ENCODE peak calls at places on chromosome 16, in ten cellular contexts. Q, T, J, K, M, D, P, F, Y and W are unnamed samples.

GRCh38 chr16:66714659-66715307 is 18.2 kb upstream of the CMTM4 start:
- DNase-seq in D (no peak), T (no peak), J (peak), P (peak), Q (no peak), K (no peak), M (no peak), Y (no peak), F (peak), W (no peak)

GRCh38 chr16:14298374-14299122 is 227.4 kb downstream of the MRTFB start:
- DNase-seq in F (no peak), P (no peak), D (no peak), Q (no peak), M (no peak), T (no peak), K (no peak), J (no peak), Y (no peak), W (no peak)

GRCh38 chr16:78297066-78297666 is 197.7 kb downstream of the WWOX start:
- DNase-seq in P (peak), D (no peak), M (no peak), F (peak), Y (no peak), T (no peak), Q (no peak), J (no peak), K (no peak), W (no peak)

GRCh38 chr16:16008666-16009065 is 59.2 kb downstream of the ABCC1 start:
- DNase-seq in K (no peak), M (peak), T (no peak), J (no peak), D (no peak), P (no peak), Y (no peak), F (no peak), Q (no peak), W (no peak)

GRCh38 chr16:75096730-75097129 is 19.9 kb downstream of the LDHD start:
- DNase-seq in T (no peak), Y (no peak), Q (no peak), D (peak), P (no peak), F (no peak), J (no peak), M (no peak), K (peak), W (no peak)

GRCh38 chr16:3099732-3100499 is 822 bp upstream of the ZSCAN10 start:
- DNase-seq in F (peak), K (peak), J (peak), T (peak), Y (peak), P (peak), M (peak), Q (peak), D (peak), W (peak)

GRCh38 chr16:57648125-57648524 is 19.7 kb downstream of the ADGRG1 start:
- DNase-seq in F (no peak), Q (no peak), T (no peak), Y (no peak), K (no peak), D (no peak), J (peak), P (no peak), M (peak), W (no peak)

GRCh38 chr16:1530883-1531637 is 2.4 kb upstream of the TMEM204 start:
- DNase-seq in M (no peak), Q (no peak), Y (peak), F (no peak), K (peak), T (peak), P (no peak), D (no peak), J (no peak), W (no peak)

GRCh38 chr16:56558024-56558747 is 6.7 kb upstream of the MT4 start:
- DNase-seq in K (peak), Q (no peak), M (no peak), J (peak), D (no peak), T (peak), Y (no peak), F (peak), P (peak), W (no peak)

GRCh38 chr16:19776147-19776546 is 58.1 kb downstream of the IQCK start:
- DNase-seq in D (no peak), P (no peak), K (peak), Q (no peak), F (no peak), Y (no peak), T (no peak), M (no peak), J (no peak), W (no peak)

GRCh38 chr16:1741553-1742165 is 29.7 kb downstream of the NME3 start:
- DNase-seq in K (no peak), P (no peak), T (no peak), F (no peak), Y (no peak), Q (no peak), M (no peak), D (no peak), J (no peak), W (no peak)

GRCh38 chr16:58035356-58036170 is 10.0 kb downstream of the MMP15 start:
- DNase-seq in P (no peak), D (no peak), F (peak), J (no peak), K (no peak), Y (no peak), T (no peak), M (peak), Q (no peak), W (no peak)

GRCh38 chr16:13909872-13910303 is 10.1 kb upstream of the ERCC4 start:
- DNase-seq in D (no peak), T (peak), M (no peak), P (no peak), Y (peak), J (peak), Q (no peak), F (no peak), K (no peak), W (peak)

GRCh38 chr16:54447606-54448440 is 161.2 kb upstream of the IRX3 start:
- DNase-seq in D (no peak), Q (no peak), M (no peak), K (peak), F (no peak), P (no peak), J (peak), T (no peak), Y (no peak), W (no peak)

GRCh38 chr16:68396481-68396880 is 51.8 kb downstream of the SMPD3 start:
- DNase-seq in D (peak), T (peak), P (no peak), M (peak), Q (peak), Y (no peak), K (no peak), J (no peak), F (peak), W (peak)

GRCh38 chr16:30084816-30085159 is 6.9 kb downstream of the TBX6 start:
- DNase-seq in Y (no peak), D (no peak), J (no peak), K (no peak), M (no peak), P (no peak), T (no peak), F (no peak), Q (no peak), W (no peak)

GRCh38 chr16:3045758-3046505 is 429 bp upstream of the MMP25 start:
- DNase-seq in F (no peak), Q (no peak), J (no peak), D (no peak), Y (no peak), P (no peak), M (no peak), T (no peak), K (peak), W (no peak)

GRCh38 chr16:72050769-72051464 is 3.4 kb upstream of the HP start:
- DNase-seq in Y (no peak), M (no peak), T (no peak), F (no peak), J (no peak), Q (no peak), D (no peak), K (no peak), P (no peak), W (peak)

GRCh38 chr16:4880006-4880580 is 32.8 kb downstream of the UBN1 start:
- DNase-seq in Q (no peak), M (no peak), F (no peak), K (no peak), Y (no peak), P (no peak), T (no peak), D (no peak), J (no peak), W (no peak)